ENCODE peak calls at places on chromosomes 5 and 9, in five cellular contexts. One of them, this sample, is unnamed.

GRCh38 chr9:28120241-28121025 is 547.2 kb upstream of the C9orf72 start:
- DNase-seq in HTR-8/SVneo: no peak
- DNase-seq in T-cell: no peak
- DNase-seq in SW480: no peak
- DNase-seq in lung: no peak
- DNase-seq in this sample: no peak

GRCh38 chr5:5581080-5581479 is 158.6 kb downstream of the ICE1 start:
- DNase-seq in HTR-8/SVneo: no peak
- DNase-seq in T-cell: no peak
- DNase-seq in SW480: no peak
- DNase-seq in lung: no peak
- DNase-seq in this sample: no peak

GRCh38 chr5:143606043-143606752 is 202.7 kb upstream of the NR3C1 start:
- DNase-seq in HTR-8/SVneo: no peak
- DNase-seq in T-cell: no peak
- DNase-seq in SW480: no peak
- DNase-seq in lung: no peak
- DNase-seq in this sample: no peak

GRCh38 chr5:175576591-175576990 is 81.3 kb upstream of the HRH2 start:
- DNase-seq in HTR-8/SVneo: no peak
- DNase-seq in T-cell: no peak
- DNase-seq in SW480: no peak
- DNase-seq in lung: no peak
- DNase-seq in this sample: no peak

GRCh38 chr5:156237361-156237760 is 89.6 kb upstream of the SGCD start:
- DNase-seq in HTR-8/SVneo: no peak
- DNase-seq in T-cell: no peak
- DNase-seq in SW480: no peak
- DNase-seq in lung: no peak
- DNase-seq in this sample: no peak

GRCh38 chr5:132737982-132738770 is 830 bp upstream of the KIF3A start:
- DNase-seq in HTR-8/SVneo: no peak
- DNase-seq in T-cell: no peak
- DNase-seq in SW480: no peak
- DNase-seq in lung: no peak
- DNase-seq in this sample: no peak

GRCh38 chr5:172599204-172599567 is 41.9 kb upstream of the NEURL1B start:
- DNase-seq in HTR-8/SVneo: no peak
- DNase-seq in T-cell: no peak
- DNase-seq in SW480: no peak
- DNase-seq in lung: no peak
- DNase-seq in this sample: no peak

GRCh38 chr9:76905984-76906861 is at the start of gene PRUNE2:
- DNase-seq in HTR-8/SVneo: peak
- DNase-seq in T-cell: no peak
- DNase-seq in SW480: peak
- DNase-seq in lung: peak
- DNase-seq in this sample: peak

GRCh38 chr9:82031538-82032280 is 43.1 kb downstream of the SPATA31D1 start:
- DNase-seq in HTR-8/SVneo: peak
- DNase-seq in T-cell: no peak
- DNase-seq in SW480: peak
- DNase-seq in lung: peak
- DNase-seq in this sample: peak

GRCh38 chr9:136039488-136039887 is 55.6 kb downstream of the NACC2 start:
- DNase-seq in HTR-8/SVneo: no peak
- DNase-seq in T-cell: no peak
- DNase-seq in SW480: no peak
- DNase-seq in lung: no peak
- DNase-seq in this sample: no peak

GRCh38 chr5:171888051-171888481 is 102.4 kb downstream of the SMIM23 start:
- DNase-seq in HTR-8/SVneo: no peak
- DNase-seq in T-cell: no peak
- DNase-seq in SW480: no peak
- DNase-seq in lung: no peak
- DNase-seq in this sample: no peak

GRCh38 chr5:67774796-67775195 is 440.8 kb upstream of the PIK3R1 start:
- DNase-seq in HTR-8/SVneo: no peak
- DNase-seq in T-cell: no peak
- DNase-seq in SW480: no peak
- DNase-seq in lung: no peak
- DNase-seq in this sample: peak

GRCh38 chr5:95068303-95068702 is 216.6 kb downstream of the MCTP1 start:
- DNase-seq in HTR-8/SVneo: no peak
- DNase-seq in T-cell: no peak
- DNase-seq in SW480: no peak
- DNase-seq in lung: no peak
- DNase-seq in this sample: no peak

GRCh38 chr5:126847318-126848221 is 70.6 kb downstream of the LMNB1 start:
- DNase-seq in HTR-8/SVneo: no peak
- DNase-seq in T-cell: no peak
- DNase-seq in SW480: no peak
- DNase-seq in lung: no peak
- DNase-seq in this sample: no peak

GRCh38 chr5:89286320-89286719 is 403.3 kb upstream of the MEF2C start:
- DNase-seq in HTR-8/SVneo: no peak
- DNase-seq in T-cell: no peak
- DNase-seq in SW480: no peak
- DNase-seq in lung: no peak
- DNase-seq in this sample: no peak

GRCh38 chr9:114850871-114851270 is 45.0 kb upstream of the TNFSF15 start:
- DNase-seq in HTR-8/SVneo: no peak
- DNase-seq in T-cell: no peak
- DNase-seq in SW480: no peak
- DNase-seq in lung: no peak
- DNase-seq in this sample: no peak

GRCh38 chr5:150279618-150280017 is 10.0 kb downstream of the CAMK2A start:
- DNase-seq in HTR-8/SVneo: no peak
- DNase-seq in T-cell: no peak
- DNase-seq in SW480: no peak
- DNase-seq in lung: no peak
- DNase-seq in this sample: no peak

GRCh38 chr5:135822959-135823358 is 11.5 kb upstream of the SLC25A48 start:
- DNase-seq in HTR-8/SVneo: no peak
- DNase-seq in T-cell: no peak
- DNase-seq in SW480: no peak
- DNase-seq in lung: peak
- DNase-seq in this sample: no peak

GRCh38 chr9:125550633-125551032 is 156.4 kb downstream of the MAPKAP1 start:
- DNase-seq in HTR-8/SVneo: no peak
- DNase-seq in T-cell: no peak
- DNase-seq in SW480: no peak
- DNase-seq in lung: no peak
- DNase-seq in this sample: no peak

GRCh38 chr5:776862-777711 is 7.4 kb downstream of the ZDHHC11B start:
- DNase-seq in HTR-8/SVneo: no peak
- DNase-seq in T-cell: no peak
- DNase-seq in SW480: no peak
- DNase-seq in lung: no peak
- DNase-seq in this sample: no peak

GRCh38 chr5:43396762-43397304 is 15.4 kb downstream of the CCL28 start:
- DNase-seq in HTR-8/SVneo: no peak
- DNase-seq in T-cell: peak
- DNase-seq in SW480: peak
- DNase-seq in lung: peak
- DNase-seq in this sample: peak

GRCh38 chr5:72325566-72326297 is 5.6 kb downstream of the PTCD2 start:
- DNase-seq in HTR-8/SVneo: no peak
- DNase-seq in T-cell: no peak
- DNase-seq in SW480: no peak
- DNase-seq in lung: no peak
- DNase-seq in this sample: no peak

GRCh38 chr9:127715443-127716337 is at the start of the genes PTRH1 and TTC16:
- DNase-seq in HTR-8/SVneo: peak
- DNase-seq in T-cell: peak
- DNase-seq in SW480: peak
- DNase-seq in lung: peak
- DNase-seq in this sample: peak

GRCh38 chr9:75930766-75931311 is 40.4 kb downstream of the PCSK5 start:
- DNase-seq in HTR-8/SVneo: no peak
- DNase-seq in T-cell: no peak
- DNase-seq in SW480: no peak
- DNase-seq in lung: peak
- DNase-seq in this sample: peak

GRCh38 chr9:85036503-85036902 is 367.0 kb downstream of the NTRK2 start:
- DNase-seq in HTR-8/SVneo: no peak
- DNase-seq in T-cell: no peak
- DNase-seq in SW480: no peak
- DNase-seq in lung: no peak
- DNase-seq in this sample: no peak

GRCh38 chr5:172361566-172362238 is 78.1 kb upstream of the UBTD2 start:
- DNase-seq in HTR-8/SVneo: no peak
- DNase-seq in T-cell: no peak
- DNase-seq in SW480: peak
- DNase-seq in lung: no peak
- DNase-seq in this sample: no peak

GRCh38 chr5:68381060-68381459 is 165.5 kb downstream of the PIK3R1 start:
- DNase-seq in HTR-8/SVneo: no peak
- DNase-seq in T-cell: no peak
- DNase-seq in SW480: no peak
- DNase-seq in lung: no peak
- DNase-seq in this sample: no peak

GRCh38 chr9:127118597-127119318 is 3.7 kb downstream of the ANGPTL2 start:
- DNase-seq in HTR-8/SVneo: no peak
- DNase-seq in T-cell: no peak
- DNase-seq in SW480: no peak
- DNase-seq in lung: no peak
- DNase-seq in this sample: no peak

GRCh38 chr5:180139731-180140626 is 68.4 kb upstream of the RNF130 start:
- DNase-seq in HTR-8/SVneo: no peak
- DNase-seq in T-cell: no peak
- DNase-seq in SW480: no peak
- DNase-seq in lung: peak
- DNase-seq in this sample: no peak

GRCh38 chr5:102958481-102959011 is 161.4 kb downstream of the GIN1 start:
- DNase-seq in HTR-8/SVneo: no peak
- DNase-seq in T-cell: no peak
- DNase-seq in SW480: no peak
- DNase-seq in lung: no peak
- DNase-seq in this sample: peak

GRCh38 chr5:72955143-72955767 is 586 bp upstream of the FCHO2 start:
- DNase-seq in HTR-8/SVneo: peak
- DNase-seq in T-cell: no peak
- DNase-seq in SW480: peak
- DNase-seq in lung: peak
- DNase-seq in this sample: no peak

GRCh38 chr5:125719681-125720676 is 703.2 kb upstream of the GRAMD2B start:
- DNase-seq in HTR-8/SVneo: no peak
- DNase-seq in T-cell: no peak
- DNase-seq in SW480: no peak
- DNase-seq in lung: peak
- DNase-seq in this sample: no peak

GRCh38 chr5:176713409-176713808 is 66.1 kb downstream of the TSPAN17 start:
- DNase-seq in HTR-8/SVneo: no peak
- DNase-seq in T-cell: no peak
- DNase-seq in SW480: no peak
- DNase-seq in lung: no peak
- DNase-seq in this sample: no peak

GRCh38 chr5:38453506-38453905 is 102.9 kb downstream of the LIFR start:
- DNase-seq in HTR-8/SVneo: no peak
- DNase-seq in T-cell: peak
- DNase-seq in SW480: peak
- DNase-seq in lung: no peak
- DNase-seq in this sample: no peak

GRCh38 chr5:77893225-77893860 is 117.2 kb upstream of the TBCA start:
- DNase-seq in HTR-8/SVneo: peak
- DNase-seq in T-cell: no peak
- DNase-seq in SW480: peak
- DNase-seq in lung: no peak
- DNase-seq in this sample: peak

GRCh38 chr5:32494827-32495226 is 50.3 kb upstream of the ZFR start:
- DNase-seq in HTR-8/SVneo: no peak
- DNase-seq in T-cell: no peak
- DNase-seq in SW480: no peak
- DNase-seq in lung: no peak
- DNase-seq in this sample: no peak

GRCh38 chr9:137305060-137305787 is 3.2 kb upstream of the NRARP start:
- DNase-seq in HTR-8/SVneo: no peak
- DNase-seq in T-cell: peak
- DNase-seq in SW480: peak
- DNase-seq in lung: peak
- DNase-seq in this sample: peak

GRCh38 chr5:73649926-73650325 is 23.9 kb downstream of the ARHGEF28 start:
- DNase-seq in HTR-8/SVneo: no peak
- DNase-seq in T-cell: no peak
- DNase-seq in SW480: no peak
- DNase-seq in lung: no peak
- DNase-seq in this sample: no peak

GRCh38 chr9:135410421-135410820 is 69.2 kb upstream of the PPP1R26 start:
- DNase-seq in HTR-8/SVneo: no peak
- DNase-seq in T-cell: no peak
- DNase-seq in SW480: no peak
- DNase-seq in lung: no peak
- DNase-seq in this sample: no peak

This sample was measured in HT-29.